ENCODE peak calls at places on chromosomes 1 and 21, in nine cellular contexts. B, T, N, U, Z, J, K, R and W are unnamed samples.

GRCh38 chr1:26706315-26706714 is 10.5 kb downstream of the ARID1A start:
- DNase-seq in U (no peak), R (no peak), J (no peak), T (no peak), K (no peak), N (no peak), B (no peak), Z (no peak), W (no peak)

GRCh38 chr1:114750780-114751179 is 7.0 kb downstream of the CSDE1 start:
- DNase-seq in N (no peak), B (no peak), T (no peak), Z (no peak), R (peak; percentile 34), U (no peak), J (no peak), K (no peak), W (no peak)

GRCh38 chr21:32991299-32991850 is 34.4 kb upstream of the OLIG2 start:
- DNase-seq in U (peak; percentile 36), R (no peak), T (no peak), K (no peak), Z (no peak), N (no peak), J (no peak), B (no peak), W (no peak)

GRCh38 chr1:54803761-54804470 is 2.8 kb upstream of the TTC22 start:
- DNase-seq in B (no peak), T (no peak), K (peak; percentile 61), Z (no peak), U (peak; percentile 66), J (peak; percentile 55), N (no peak), R (no peak), W (no peak)

GRCh38 chr1:232602622-232603021 is 27.3 kb downstream of the SIPA1L2 start:
- DNase-seq in N (no peak), Z (no peak), K (no peak), B (no peak), R (no peak), U (no peak), J (no peak), T (no peak), W (no peak)

GRCh38 chr1:6261615-6261995 is 707 bp upstream of the GPR153 start:
- DNase-seq in Z (no peak), T (no peak), J (no peak), N (no peak), R (no peak), B (no peak), U (no peak), K (no peak), W (no peak)

GRCh38 chr21:26165331-26165730 is 5.2 kb downstream of the APP start:
- DNase-seq in N (no peak), K (no peak), Z (no peak), B (no peak), R (no peak), J (no peak), U (no peak), T (peak; percentile 59), W (no peak)

GRCh38 chr1:39124282-39124681 is 80.2 kb upstream of the MACF1 start:
- DNase-seq in J (no peak), B (no peak), U (no peak), T (no peak), K (no peak), R (no peak), N (no peak), Z (no peak), W (no peak)

GRCh38 chr1:227924168-227924837 is 23.4 kb downstream of the WNT9A start:
- DNase-seq in T (no peak), K (no peak), N (no peak), U (no peak), Z (no peak), R (no peak), J (no peak), B (no peak), W (no peak)